ENCODE peak calls at places on chromosome 12, in four cellular contexts. K is cardiac muscle cell, O is HCT116, C is GM23248. T is an unnamed sample. For H3K36me3 and H3K9me3, the result is how much of the 10 kb centered on the place peaks cover.

GRCh38 chr12:67650127-67650495 is 1.6 kb downstream of the DYRK2 start:
- DNase-seq in K (no peak), O (no peak), C (no peak), T (no peak)

GRCh38 chr12:8681129-8681902 is 16.5 kb upstream of the RIMKLB start:
- DNase-seq in K (peak), O (no peak), C (peak), T (peak)

GRCh38 chr12:95605087-95605486 is 53.8 kb upstream of the USP44 start:
- DNase-seq in K (no peak), O (no peak), C (peak), T (no peak)

GRCh38 chr12:18849080-18849479 is 111.2 kb downstream of the CAPZA3 start:
- DNase-seq in K (no peak), O (peak), C (peak), T (no peak)

GRCh38 chr12:12716151-12716844 is 870 bp upstream of the CDKN1B start:
- DNase-seq in K (peak), O (no peak), C (peak), T (no peak)

GRCh38 chr12:66693901-66694513 is 15.1 kb upstream of the GRIP1 start:
- DNase-seq in K (peak), O (peak), C (peak), T (no peak)

GRCh38 chr12:32005496-32006125 is 46.4 kb downstream of the RESF1 start:
- DNase-seq in K (peak), O (no peak), C (no peak), T (no peak)

GRCh38 chr12:100024974-100025555 is 40.3 kb upstream of the ANKS1B start:
- DNase-seq in K (no peak), O (no peak), C (no peak), T (no peak)

GRCh38 chr12:76898472-76898871 is 19.7 kb upstream of the CSRP2 start:
- DNase-seq in K (peak), O (no peak), C (no peak), T (no peak)

GRCh38 chr12:112207397-112207924 is 82.1 kb downstream of the TRAFD1 start:
- DNase-seq in K (no peak), O (no peak), C (no peak), T (no peak)

GRCh38 chr12:3119745-3120660 is 42.8 kb downstream of the TSPAN9 start:
- DNase-seq in K (peak), O (no peak), C (peak), T (no peak)

GRCh38 chr12:113231275-113232231 is 10.3 kb downstream of the TPCN1 start:
- DNase-seq in K (peak), O (peak), C (peak), T (no peak)

GRCh38 chr12:75990189-75990912 is 41.2 kb downstream of the PHLDA1 start:
- DNase-seq in K (no peak), O (no peak), C (no peak), T (no peak)

GRCh38 chr12:6267007-6267721 is 43.3 kb upstream of the PLEKHG6 start:
- DNase-seq in K (peak), O (no peak), C (peak), T (no peak)

GRCh38 chr12:82682326-82682725 is 4.4 kb upstream of the TMTC2 start:
- DNase-seq in K (no peak), O (no peak), C (peak), T (no peak)

GRCh38 chr12:108635201-108635996 is 1.7 kb upstream of the SELPLG start:
- DNase-seq in K (no peak), O (no peak), C (no peak), T (no peak)

GRCh38 chr12:53052419-53053222 is 2.8 kb downstream of the TNS2 start:
- DNase-seq in K (peak), O (no peak), C (peak), T (peak)

GRCh38 chr12:84656705-84657104 is 255.9 kb downstream of the SLC6A15 start:
- DNase-seq in K (no peak), O (no peak), C (no peak), T (no peak)

GRCh38 chr12:113587720-113588119 is 116.0 kb upstream of the LHX5 start:
- DNase-seq in K (no peak), O (no peak), C (no peak), T (no peak)

GRCh38 chr12:77070382-77071294 is 5.3 kb upstream of the E2F7 start:
- DNase-seq in K (no peak), O (no peak), C (no peak), T (no peak)

GRCh38 chr12:118575730-118576129 is 199.4 kb downstream of the SUDS3 start:
- DNase-seq in K (no peak), O (no peak), C (no peak), T (no peak)

GRCh38 chr12:2958432-2959193 is 584 bp upstream of the TEAD4 start:
- DNase-seq in K (peak), O (peak), C (peak), T (no peak)

DNA sequence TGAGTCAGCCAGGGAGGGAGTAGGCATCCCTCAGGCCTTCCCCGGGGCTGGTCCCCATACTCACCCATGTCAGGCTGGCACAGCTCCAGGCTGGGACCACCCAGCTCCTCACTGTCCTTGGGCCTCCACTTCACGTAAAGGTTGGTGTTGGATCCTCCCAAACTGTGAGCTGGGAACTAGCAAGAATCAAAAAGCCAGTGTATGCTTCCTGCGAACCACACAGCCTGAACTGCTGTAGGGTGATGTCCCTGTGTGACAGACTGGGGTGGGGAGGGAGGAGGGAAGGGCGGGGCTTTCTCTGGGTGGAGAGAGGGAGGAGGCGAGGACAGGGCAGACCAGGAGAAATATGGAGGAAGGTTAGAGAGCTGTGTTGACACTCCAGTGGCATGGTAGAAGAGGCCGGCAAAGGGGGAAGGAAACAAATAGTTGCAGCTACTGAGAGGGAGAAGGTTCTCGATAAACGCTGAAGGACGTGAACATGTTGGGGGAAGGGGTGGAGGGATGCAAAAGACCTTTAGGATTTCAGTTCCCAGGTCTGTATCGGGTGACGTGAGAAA is 6.1 kb upstream of the BAZ2A start:
- DNase-seq in K (peak), O (peak), C (peak), T (peak)
- H3K27ac ChIP-seq in K (peak), O (peak), C (peak), T (peak)

DNA sequence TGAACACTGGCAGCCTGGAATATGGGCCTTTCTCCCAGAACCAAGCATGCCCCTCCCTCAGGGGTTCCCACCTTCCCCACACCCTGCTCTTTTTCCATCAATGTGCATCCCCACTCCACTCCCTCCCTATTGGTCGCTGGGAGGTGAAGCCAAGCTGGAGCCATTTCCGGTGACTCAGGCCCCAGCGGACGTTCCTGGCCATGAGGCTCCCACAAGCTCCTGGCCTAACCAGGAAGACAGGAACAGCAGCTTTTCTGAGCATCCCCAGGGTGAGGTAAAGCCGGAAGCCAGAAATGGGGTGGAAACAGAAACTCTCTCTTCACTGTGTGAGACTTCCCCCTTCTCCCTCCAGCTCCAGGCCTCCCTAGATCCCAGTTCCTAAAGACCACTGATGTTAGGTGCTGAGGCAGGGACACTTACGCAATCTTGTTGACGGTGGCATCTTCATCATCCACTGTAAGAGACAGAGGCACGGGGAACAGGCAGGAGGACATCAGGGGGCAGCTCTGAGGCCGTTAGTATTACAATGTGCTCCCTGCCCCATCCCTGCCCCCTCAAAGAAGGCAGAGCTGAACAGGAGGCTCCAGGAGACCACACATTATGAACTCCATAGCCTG is 5.0 kb downstream of the LMBR1L start:
- DNase-seq in K (peak), O (no peak), C (peak), T (no peak)
- H3K36me3 ChIP-seq in K (under half), O (under half), C (under half), T (under half)

GRCh38 chr12:78585132-78585531 is 279.4 kb upstream of the SYT1 start:
- DNase-seq in K (no peak), O (no peak), C (no peak), T (no peak)
- H3K9me3 ChIP-seq in K (under half), O (under half), C (under half), T (under half)

DNA sequence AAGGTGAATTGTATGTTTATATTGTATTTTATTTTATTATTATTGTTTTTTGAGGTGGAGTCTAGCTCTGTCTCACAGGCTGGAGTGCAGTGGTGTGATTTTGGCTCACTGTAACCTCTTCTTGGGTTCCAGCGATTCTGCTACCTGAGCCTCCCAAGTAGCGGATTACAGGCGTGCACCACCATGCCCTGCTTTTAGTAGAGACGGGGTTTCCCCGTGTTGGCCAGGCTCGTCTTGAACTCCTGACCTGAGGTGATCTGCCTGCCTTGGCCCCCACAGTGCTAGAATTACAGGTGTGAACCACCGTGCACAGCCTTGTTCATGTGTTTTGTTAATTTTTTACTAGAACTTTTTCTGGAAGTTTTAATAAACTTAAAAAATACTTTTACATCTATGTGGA is 3.8 kb downstream of the ATF7IP start:
- DNase-seq in K (no peak), O (no peak), C (no peak), T (no peak)
- H3K27ac ChIP-seq in K (no peak), O (no peak), C (no peak), T (no peak)

GRCh38 chr12:46208370-46208769 is 60.5 kb downstream of the SLC38A1 start:
- DNase-seq in K (no peak), O (no peak), C (no peak), T (no peak)

GRCh38 chr12:46207644-46208043 is 61.2 kb downstream of the SLC38A1 start:
- DNase-seq in K (no peak), O (no peak), C (no peak), T (no peak)

GRCh38 chr12:46206471-46206870 is 62.4 kb downstream of the SLC38A1 start:
- DNase-seq in K (no peak), O (no peak), C (no peak), T (no peak)

GRCh38 chr12:46209165-46209564 is 59.7 kb downstream of the SLC38A1 start:
- DNase-seq in K (no peak), O (no peak), C (peak), T (no peak)

DNA sequence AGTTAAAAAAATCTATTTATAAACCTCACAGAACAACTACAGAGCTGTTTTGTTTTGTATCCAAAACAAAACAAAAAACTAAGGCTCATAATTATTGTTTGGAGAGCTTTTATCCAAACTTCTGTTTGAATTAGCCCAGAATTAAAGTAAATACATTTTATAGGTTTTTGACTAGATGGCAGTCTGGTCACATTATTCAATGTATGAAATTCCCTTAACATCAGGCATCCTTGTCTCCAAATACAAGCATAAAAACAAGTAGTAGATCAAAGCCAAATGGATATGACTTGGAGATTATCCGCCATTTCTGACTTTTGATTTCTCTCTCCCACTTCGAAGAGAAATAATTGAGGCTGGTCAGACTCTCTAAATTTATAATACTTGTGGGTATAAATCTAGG is 63.5 kb downstream of the SLC38A1 start:
- DNase-seq in K (peak), O (no peak), C (no peak), T (no peak)
- H3K36me3 ChIP-seq in K (under half), O (under half), C (half or more), T (under half)

GRCh38 chr12:130468186-130468585 is 130.5 kb downstream of the PIWIL1 start:
- DNase-seq in K (no peak), O (no peak), C (no peak), T (no peak)
- H3K9me3 ChIP-seq in K (under half), O (under half), C (under half), T (under half)